ENCODE peak calls at places on chromosomes 16 and 17, in seven cellular contexts. E, K, Z, B, Y, H and L are unnamed samples.

GRCh38 chr17:3838206-3838605 is 7.8 kb downstream of the NCBP3 start:
- DNase-seq in E (no peak), K (no peak), Z (no peak), B (no peak), Y (no peak), H (no peak), L (no peak)

GRCh38 chr17:44602390-44602789 is 45.1 kb downstream of the FZD2 start:
- DNase-seq in E (no peak), K (no peak), Z (no peak), B (no peak), Y (no peak), H (no peak), L (no peak)

GRCh38 chr16:17470871-17471744 is at the start of gene XYLT1:
- DNase-seq in E (peak), K (peak), Z (peak), B (no peak), Y (peak), H (peak), L (no peak)

GRCh38 chr16:69243479-69243878 is 56.5 kb downstream of the SNTB2 start:
- DNase-seq in E (peak), K (no peak), Z (no peak), B (no peak), Y (peak), H (no peak), L (no peak)

GRCh38 chr17:82458885-82459424 is 414 bp downstream of the NARF start:
- DNase-seq in E (no peak), K (no peak), Z (no peak), B (no peak), Y (peak), H (no peak), L (no peak)

GRCh38 chr16:54926166-54926838 is 4.4 kb upstream of the IRX5 start:
- DNase-seq in E (no peak), K (peak), Z (no peak), B (no peak), Y (peak), H (no peak), L (no peak)

GRCh38 chr16:1839554-1839953 is 12.5 kb downstream of the FAHD1 start:
- DNase-seq in E (peak), K (no peak), Z (no peak), B (no peak), Y (peak), H (no peak), L (no peak)

GRCh38 chr16:8952281-8952751 is 11.4 kb downstream of the USP7 start:
- DNase-seq in E (no peak), K (no peak), Z (no peak), B (no peak), Y (no peak), H (no peak), L (no peak)

GRCh38 chr16:87443031-87443430 is 49.8 kb downstream of the ZCCHC14 start:
- DNase-seq in E (no peak), K (no peak), Z (no peak), B (no peak), Y (no peak), H (no peak), L (no peak)

GRCh38 chr17:17077861-17078732 is 35.8 kb downstream of the MPRIP start:
- DNase-seq in E (no peak), K (no peak), Z (no peak), B (no peak), Y (no peak), H (no peak), L (no peak)

GRCh38 chr17:78974635-78975591 is 4.8 kb downstream of the LGALS3BP start:
- DNase-seq in E (peak), K (peak), Z (no peak), B (no peak), Y (peak), H (no peak), L (no peak)

GRCh38 chr17:45121055-45121454 is 11.3 kb downstream of the PLCD3 start:
- DNase-seq in E (no peak), K (no peak), Z (no peak), B (no peak), Y (no peak), H (no peak), L (no peak)

GRCh38 chr16:85460983-85461813 is 151.9 kb upstream of the GSE1 start:
- DNase-seq in E (no peak), K (peak), Z (no peak), B (no peak), Y (peak), H (no peak), L (no peak)

GRCh38 chr16:23280483-23280967 is 21.6 kb upstream of the SCNN1B start:
- DNase-seq in E (no peak), K (peak), Z (no peak), B (no peak), Y (no peak), H (no peak), L (no peak)

GRCh38 chr16:1300664-1301476 is 8.6 kb upstream of the UBE2I start:
- DNase-seq in E (no peak), K (peak), Z (peak), B (peak), Y (peak), H (peak), L (peak)

GRCh38 chr17:30323895-30324319 is 9.9 kb downstream of the TMIGD1 start:
- DNase-seq in E (no peak), K (peak), Z (peak), B (no peak), Y (peak), H (peak), L (no peak)

GRCh38 chr16:24525970-24526559 is 13.3 kb upstream of the RBBP6 start:
- DNase-seq in E (peak), K (no peak), Z (no peak), B (no peak), Y (no peak), H (no peak), L (no peak)

GRCh38 chr17:65931246-65932149 is 260.4 kb downstream of the CEP112 start:
- DNase-seq in E (no peak), K (no peak), Z (no peak), B (no peak), Y (no peak), H (no peak), L (no peak)

GRCh38 chr17:74981979-74982662 is 5.3 kb upstream of the CDR2L start:
- DNase-seq in E (no peak), K (peak), Z (peak), B (peak), Y (peak), H (peak), L (peak)